ENCODE peak calls at places on chromosomes 3 and 15, in four cellular contexts. J is stomach; H is CD4-positive, CD25-positive, alpha-beta regulatory T cell; W is suprapubic skin. I is an unnamed sample.

GRCh38 chr15:43550527-43551363 is 33.3 kb downstream of the MAP1A start:
- DNase-seq in J (no peak), H (no peak), W (no peak), I (no peak)

GRCh38 chr15:32853667-32854066 is 135.9 kb downstream of the GREM1 start:
- DNase-seq in J (no peak), H (no peak), W (no peak), I (no peak)

GRCh38 chr15:99452728-99453643 is 112.8 kb upstream of the MEF2A start:
- DNase-seq in J (peak; percentile 83), H (no peak), W (no peak), I (no peak)

GRCh38 chr15:90388462-90389182 is 580 bp downstream of the IQGAP1 start:
- DNase-seq in J (peak; percentile 58), H (peak; percentile 55), W (peak; percentile 92), I (peak; percentile 43)

GRCh38 chr3:139552632-139553335 is 13.2 kb upstream of the RBP1 start:
- DNase-seq in J (no peak), H (no peak), W (no peak), I (no peak)

GRCh38 chr15:73601449-73602425 is 31.5 kb downstream of the NPTN start:
- DNase-seq in J (no peak), H (no peak), W (no peak), I (no peak)

GRCh38 chr3:15653326-15653725 is 51.8 kb downstream of the BTD start:
- DNase-seq in J (no peak), H (no peak), W (no peak), I (no peak)

GRCh38 chr15:38028869-38029268 is 94.4 kb downstream of the TMCO5A start:
- DNase-seq in J (no peak), H (no peak), W (no peak), I (no peak)

GRCh38 chr3:179768080-179768479 is 115.2 kb downstream of the USP13 start:
- DNase-seq in J (no peak), H (no peak), W (no peak), I (no peak)

GRCh38 chr15:79834496-79834895 is 62.3 kb downstream of the MTHFS start:
- DNase-seq in J (peak; percentile 39), H (no peak), W (no peak), I (no peak)

GRCh38 chr3:114557791-114558190 is 264.0 kb downstream of the TIGIT start:
- DNase-seq in J (no peak), H (no peak), W (no peak), I (no peak)

GRCh38 chr3:79019137-79019923 is 748.5 kb downstream of the ROBO1 start:
- DNase-seq in J (peak; percentile 77), H (no peak), W (peak; percentile 87), I (no peak)

DNA sequence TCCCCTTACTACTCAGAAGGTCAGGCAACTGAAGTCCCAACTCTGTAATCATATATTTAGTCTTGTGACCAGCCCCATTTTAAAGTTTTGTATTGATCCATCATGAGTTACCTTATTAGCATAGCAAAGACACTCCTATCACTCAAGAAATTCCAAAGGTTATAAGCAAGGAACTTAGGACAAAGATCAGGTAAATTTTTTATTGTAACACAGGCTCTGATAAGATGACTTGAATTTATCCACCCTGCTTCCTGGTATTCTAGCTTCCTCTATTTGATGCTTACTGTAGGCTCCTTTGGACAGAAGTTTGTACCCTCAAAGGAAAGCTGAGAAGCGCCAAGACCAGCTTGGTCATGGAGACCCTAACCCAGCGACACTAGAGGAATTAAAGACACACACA is 8.2 kb upstream of the NDN start:
- DNase-seq in J (no peak), H (no peak), W (no peak), I (no peak)
- H3K9me3 ChIP-seq in J (no peaks in the 10 kb centered on the region), H (peaks cover 3% of the 10 kb centered on the region), W (no peaks in the 10 kb centered on the region), I (no peaks in the 10 kb centered on the region)

GRCh38 chr15:36885709-36886108 is 214.6 kb downstream of the MEIS2 start:
- DNase-seq in J (no peak), H (no peak), W (no peak), I (no peak)

GRCh38 chr15:36886135-36887011 is 214.0 kb downstream of the MEIS2 start:
- DNase-seq in J (no peak), H (no peak), W (no peak), I (no peak)

GRCh38 chr15:36884404-36885335 is 215.7 kb downstream of the MEIS2 start:
- DNase-seq in J (no peak), H (no peak), W (no peak), I (no peak)

GRCh38 chr15:36882487-36883108 is 217.8 kb downstream of the MEIS2 start:
- DNase-seq in J (no peak), H (no peak), W (no peak), I (no peak)

DNA sequence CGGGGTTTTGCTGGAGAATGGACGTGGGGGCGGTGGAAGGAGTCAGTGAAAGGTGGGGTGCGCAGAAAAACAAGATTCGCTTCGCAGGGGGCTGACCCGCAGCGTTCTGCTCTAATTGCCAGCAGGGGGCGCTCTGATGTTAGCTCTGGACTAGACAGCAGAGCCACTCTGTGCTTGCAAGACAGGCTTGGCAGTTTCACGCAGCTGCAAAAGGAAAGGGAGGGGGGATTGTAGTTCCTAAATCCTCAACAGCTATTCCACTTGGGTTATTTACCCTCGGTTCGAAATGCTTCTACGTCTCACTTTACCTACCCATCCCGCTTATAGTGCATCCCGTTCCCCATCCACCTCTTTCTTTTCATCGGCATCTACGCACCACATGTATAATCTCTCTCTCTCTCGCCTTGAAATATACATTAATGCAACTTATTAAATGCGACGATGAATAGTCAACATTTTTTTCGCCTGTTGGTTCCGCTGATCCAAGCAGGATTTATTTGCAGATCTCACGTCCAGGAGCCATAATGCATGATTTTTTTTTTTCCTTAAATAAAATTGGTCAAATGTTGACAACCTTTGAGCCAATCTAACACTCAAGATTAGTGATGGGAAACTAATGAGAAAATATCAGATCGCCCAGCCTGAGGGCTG is 216.5 kb downstream of the MEIS2 start:
- DNase-seq in J (peak; percentile 88), H (peak; percentile 12), W (peak; percentile 91), I (peak; percentile 9)
- H3K27me3 ChIP-seq in J (peaks cover 76% of the 10 kb centered on the region), H (peaks cover 58% of the 10 kb centered on the region), W (peaks cover 91% of the 10 kb centered on the region), I (peaks cover 49% of the 10 kb centered on the region)

GRCh38 chr15:20344601-20345400 is 196.8 kb downstream of the GOLGA6L6 start:
- DNase-seq in J (no peak), H (no peak), W (peak; percentile 78), I (no peak)
- H3K9me3 ChIP-seq in J (peaks cover 47% of the 10 kb centered on the region), H (no peaks in the 10 kb centered on the region), W (peaks cover 32% of the 10 kb centered on the region), I (no peaks in the 10 kb centered on the region)

GRCh38 chr15:77762747-77763146 is 130.0 kb upstream of the LINGO1 start:
- DNase-seq in J (no peak), H (no peak), W (no peak), I (no peak)

GRCh38 chr15:77759896-77760592 is 127.3 kb upstream of the LINGO1 start:
- DNase-seq in J (no peak), H (no peak), W (no peak), I (no peak)

GRCh38 chr15:77768107-77768506 is 135.4 kb upstream of the LINGO1 start:
- DNase-seq in J (no peak), H (no peak), W (no peak), I (no peak)

GRCh38 chr15:77769700-77770099 is 137.0 kb upstream of the LINGO1 start:
- DNase-seq in J (no peak), H (no peak), W (no peak), I (no peak)

DNA sequence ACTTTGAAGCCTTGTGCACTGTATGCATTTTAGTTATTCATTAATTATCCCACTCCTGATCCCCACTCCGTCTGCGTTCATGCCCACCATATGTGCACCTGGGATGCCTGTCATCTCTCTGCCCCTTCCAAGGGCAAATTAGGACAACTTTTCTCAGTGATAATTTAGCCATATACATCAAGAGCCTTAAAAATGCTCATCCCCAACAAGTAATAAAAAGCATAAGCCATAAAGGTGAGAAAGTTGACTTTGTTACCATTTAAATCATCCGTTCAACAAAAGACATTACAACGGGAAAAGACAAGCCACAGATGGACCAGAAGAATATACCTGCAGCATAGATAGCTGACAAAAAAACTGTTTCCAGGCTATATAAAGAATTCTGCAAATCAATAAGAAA is 131.4 kb upstream of the LINGO1 start:
- DNase-seq in J (no peak), H (no peak), W (no peak), I (no peak)
- H3K27me3 ChIP-seq in J (peaks cover 22% of the 10 kb centered on the region), H (peaks cover 4% of the 10 kb centered on the region), W (peaks cover 45% of the 10 kb centered on the region), I (no peaks in the 10 kb centered on the region)

DNA sequence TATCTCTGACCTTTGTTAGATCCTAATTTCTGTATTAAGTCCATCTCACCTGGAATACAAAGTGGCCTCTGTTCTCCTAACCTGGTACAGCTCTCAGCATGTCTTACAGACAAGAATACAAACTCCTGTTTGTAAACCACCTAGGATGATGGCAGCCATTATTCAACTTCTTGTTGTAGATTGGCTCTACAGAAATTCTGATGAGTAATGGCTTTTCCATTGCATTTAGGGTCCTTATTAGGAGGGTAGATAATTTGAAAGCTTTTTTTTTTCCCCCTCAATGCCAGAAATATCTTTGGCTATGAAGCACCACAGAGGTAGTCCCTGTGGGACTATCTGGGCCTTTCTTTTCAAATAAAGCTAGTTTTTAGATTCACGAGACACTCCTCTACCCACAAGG is 9.8 kb downstream of the NR2E3 start:
- DNase-seq in J (no peak), H (no peak), W (no peak), I (no peak)
- H3K9me3 ChIP-seq in J (peaks cover 44% of the 10 kb centered on the region), H (peaks cover 21% of the 10 kb centered on the region), W (peaks cover 29% of the 10 kb centered on the region), I (no peaks in the 10 kb centered on the region)

DNA sequence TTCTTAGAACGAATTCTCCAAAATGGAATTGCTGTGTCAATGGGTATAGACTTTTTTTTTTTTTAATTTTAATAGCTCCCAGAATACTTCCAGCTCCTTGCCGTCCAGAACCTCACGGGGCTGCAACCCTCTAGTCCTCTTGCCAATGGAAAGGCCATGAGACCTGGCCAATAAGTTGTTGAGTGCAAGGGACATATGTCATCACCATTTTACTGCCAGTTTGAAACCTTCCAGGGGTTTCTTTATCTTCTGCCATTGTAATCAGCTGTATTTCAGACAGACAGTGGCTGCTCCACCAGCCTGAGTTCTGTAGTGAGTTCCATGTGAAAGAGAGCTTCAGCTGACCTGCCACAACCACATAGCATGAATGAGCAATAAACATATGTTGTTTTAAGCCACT is 95.0 kb upstream of the PTPRG start:
- DNase-seq in J (no peak), H (no peak), W (no peak), I (no peak)
- H3K27me3 ChIP-seq in J (no peaks in the 10 kb centered on the region), H (no peaks in the 10 kb centered on the region), W (no peaks in the 10 kb centered on the region), I (no peaks in the 10 kb centered on the region)

GRCh38 chr15:25066708-25067107 is 111.9 kb downstream of the SNRPN start:
- DNase-seq in J (no peak), H (no peak), W (no peak), I (no peak)

GRCh38 chr15:25067725-25068309 is 113.0 kb downstream of the SNRPN start:
- DNase-seq in J (no peak), H (no peak), W (no peak), I (no peak)

GRCh38 chr15:25062551-25063430 is 108.0 kb downstream of the SNRPN start:
- DNase-seq in J (no peak), H (no peak), W (peak; percentile 43), I (no peak)

GRCh38 chr15:25065876-25066275 is 111.1 kb downstream of the SNRPN start:
- DNase-seq in J (no peak), H (no peak), W (no peak), I (no peak)

GRCh38 chr15:25065286-25065685 is 110.5 kb downstream of the SNRPN start:
- DNase-seq in J (no peak), H (no peak), W (no peak), I (no peak)
- H3K9me3 ChIP-seq in J (peaks cover 100% of the 10 kb centered on the region), H (peaks cover 91% of the 10 kb centered on the region), W (peaks cover 96% of the 10 kb centered on the region), I (peaks cover 100% of the 10 kb centered on the region)

DNA sequence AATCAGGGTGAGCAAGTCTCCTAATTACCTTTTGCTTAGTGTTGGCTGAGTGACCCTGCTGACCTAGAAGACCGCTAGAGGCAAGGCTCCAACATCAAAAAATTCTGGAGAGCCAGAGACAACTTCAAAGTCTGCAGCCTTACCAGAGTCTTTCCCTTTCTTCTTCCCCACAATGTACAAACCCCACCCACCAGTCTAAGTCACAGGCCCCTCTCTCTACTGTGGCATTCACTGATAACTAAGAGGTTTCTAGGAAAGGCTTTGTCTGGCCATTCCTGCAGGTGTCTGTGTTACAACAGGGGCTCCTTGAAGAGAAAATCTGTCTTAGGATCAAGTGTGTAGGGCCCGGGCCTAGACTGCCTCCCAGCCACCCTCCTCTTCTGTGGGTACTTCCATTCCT is 523 bp downstream of the MYH15 start:
- DNase-seq in J (no peak), H (no peak), W (no peak), I (no peak)
- H3K27me3 ChIP-seq in J (no peaks in the 10 kb centered on the region), H (no peaks in the 10 kb centered on the region), W (no peaks in the 10 kb centered on the region), I (no peaks in the 10 kb centered on the region)

I was measured in CD4-positive, alpha-beta memory T cell.